ENCODE peak calls at places on chromosome 6, in ten cellular contexts. D is breast epithelium, K is suprapubic skin, J is H1, M is transverse colon, C is prostate gland, O is HCT116, E is K562, U is GM12878, P is esophagus muscularis mucosa. Z is an unnamed sample.

GRCh38 chr6:109454483-109455160 is 950 bp downstream of the MICAL1 start:
- DNase-seq in D (no peak), K (peak), J (no peak), M (peak), C (no peak), O (no peak), E (no peak), U (peak), P (no peak), Z (peak)

GRCh38 chr6:30556006-30556713 is at the start of gene GNL1:
- DNase-seq in D (peak), K (peak), J (peak), M (peak), C (peak), O (peak), E (peak), U (peak), P (peak), Z (peak)

GRCh38 chr6:41306187-41306854 is 19.8 kb upstream of the TREM1 start:
- DNase-seq in D (no peak), K (no peak), J (no peak), M (peak), C (peak), O (peak), E (peak), U (no peak), P (no peak), Z (peak)

GRCh38 chr6:47446974-47447373 is 30.6 kb upstream of the CD2AP start:
- DNase-seq in D (no peak), K (no peak), J (no peak), M (no peak), C (no peak), O (no peak), E (no peak), U (no peak), P (no peak), Z (no peak)

GRCh38 chr6:116217069-116217468 is 36.8 kb downstream of the TSPYL4 start:
- DNase-seq in D (no peak), K (no peak), J (no peak), M (no peak), C (no peak), O (peak), E (peak), U (no peak), P (no peak), Z (no peak)

GRCh38 chr6:92292067-92292466 is 1127.3 kb downstream of the EPHA7 start:
- DNase-seq in D (no peak), K (no peak), J (no peak), M (no peak), C (no peak), O (no peak), E (no peak), U (no peak), P (no peak), Z (no peak)

GRCh38 chr6:69584913-69585729 is 211.7 kb downstream of the LMBRD1 start:
- DNase-seq in D (no peak), K (no peak), J (no peak), M (no peak), C (no peak), O (no peak), E (no peak), U (peak), P (no peak), Z (no peak)

GRCh38 chr6:33905081-33905609 is 101.3 kb upstream of the MLN start:
- DNase-seq in D (no peak), K (no peak), J (no peak), M (no peak), C (no peak), O (no peak), E (peak), U (peak), P (no peak), Z (no peak)

GRCh38 chr6:21158873-21159272 is 434.7 kb upstream of the SOX4 start:
- DNase-seq in D (no peak), K (no peak), J (no peak), M (no peak), C (no peak), O (no peak), E (no peak), U (peak), P (no peak), Z (no peak)

GRCh38 chr6:21187485-21187884 is 406.1 kb upstream of the SOX4 start:
- DNase-seq in D (no peak), K (no peak), J (no peak), M (no peak), C (no peak), O (no peak), E (no peak), U (no peak), P (no peak), Z (no peak)

GRCh38 chr6:106886922-106887797 is 87.4 kb downstream of the CD24 start:
- DNase-seq in D (no peak), K (no peak), J (no peak), M (no peak), C (no peak), O (no peak), E (peak), U (no peak), P (no peak), Z (no peak)

GRCh38 chr6:36198986-36199385 is 2.4 kb downstream of the BRPF3 start:
- DNase-seq in D (no peak), K (no peak), J (no peak), M (no peak), C (no peak), O (no peak), E (no peak), U (no peak), P (peak), Z (no peak)

DNA sequence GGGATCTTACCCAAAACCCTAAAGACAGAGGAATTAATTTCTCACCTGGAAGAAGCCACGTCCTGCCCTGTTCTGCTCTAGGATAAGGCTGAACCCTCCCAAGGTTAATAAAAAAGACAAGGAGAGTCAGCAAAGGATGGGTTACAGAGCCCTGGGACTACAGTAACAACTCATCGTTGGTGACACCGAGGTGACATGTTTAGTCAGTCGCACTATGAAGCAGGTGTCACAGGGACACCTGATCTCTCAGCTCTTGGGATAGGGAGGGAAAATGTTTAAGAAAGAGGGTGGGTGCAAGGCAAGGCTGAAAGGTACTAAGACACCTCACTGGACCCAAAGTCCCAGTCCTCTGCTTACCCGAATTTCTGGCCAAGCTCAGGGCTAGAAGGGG is 598 bp downstream of the MOCS1 start:
- DNase-seq in D (no peak), K (no peak), J (no peak), M (no peak), C (no peak), O (no peak), E (no peak), U (no peak), P (no peak), Z (no peak)
- H3K27ac ChIP-seq in D (peak), K (peak), J (no peak), M (peak), C (peak), O (no peak), E (no peak), U (no peak), P (peak), Z (peak)

DNA sequence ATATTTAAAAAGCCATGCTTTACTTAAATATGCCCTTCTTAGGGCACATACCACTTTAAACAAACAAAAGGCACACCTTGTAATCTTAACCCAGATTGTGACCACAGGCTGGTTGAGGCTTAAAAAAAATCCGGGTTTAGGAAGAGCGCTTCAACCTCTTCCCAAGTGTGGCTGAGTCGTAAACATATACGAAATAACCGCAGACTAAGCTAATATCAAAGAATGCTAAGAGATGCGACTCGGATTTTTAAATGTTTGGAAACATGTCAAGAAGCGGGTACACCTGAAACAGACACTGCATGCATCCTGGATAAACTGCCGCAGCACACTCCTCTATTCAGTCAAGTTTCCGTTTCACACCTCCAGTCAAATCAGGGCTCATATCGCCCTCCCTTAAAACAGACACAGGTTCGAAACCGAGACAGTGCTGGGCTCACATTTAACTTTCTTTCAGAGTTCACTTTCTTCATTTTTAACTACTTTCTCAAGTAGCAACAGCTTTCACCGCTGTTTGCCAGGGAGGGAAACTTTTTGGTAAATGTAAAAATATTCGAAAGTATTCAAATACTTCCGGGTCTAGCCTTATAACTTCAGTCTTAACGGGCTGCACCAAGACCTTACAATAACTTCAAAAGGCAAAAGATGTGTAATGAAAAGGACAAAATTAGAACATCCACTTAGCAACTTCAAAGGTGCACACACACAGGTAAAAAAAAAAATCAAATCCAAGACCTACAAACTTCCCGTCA is 1.3 kb downstream of the DEK start:
- DNase-seq in D (no peak), K (no peak), J (no peak), M (no peak), C (no peak), O (no peak), E (peak), U (peak), P (no peak), Z (no peak)
- TF ChIP-seq POLR2AphosphoS5 in D (no peak), K (no peak), J (no peak), M (no peak), C (no peak), O (peak), E (no peak), U (peak), P (no peak), Z (no peak)

DNA sequence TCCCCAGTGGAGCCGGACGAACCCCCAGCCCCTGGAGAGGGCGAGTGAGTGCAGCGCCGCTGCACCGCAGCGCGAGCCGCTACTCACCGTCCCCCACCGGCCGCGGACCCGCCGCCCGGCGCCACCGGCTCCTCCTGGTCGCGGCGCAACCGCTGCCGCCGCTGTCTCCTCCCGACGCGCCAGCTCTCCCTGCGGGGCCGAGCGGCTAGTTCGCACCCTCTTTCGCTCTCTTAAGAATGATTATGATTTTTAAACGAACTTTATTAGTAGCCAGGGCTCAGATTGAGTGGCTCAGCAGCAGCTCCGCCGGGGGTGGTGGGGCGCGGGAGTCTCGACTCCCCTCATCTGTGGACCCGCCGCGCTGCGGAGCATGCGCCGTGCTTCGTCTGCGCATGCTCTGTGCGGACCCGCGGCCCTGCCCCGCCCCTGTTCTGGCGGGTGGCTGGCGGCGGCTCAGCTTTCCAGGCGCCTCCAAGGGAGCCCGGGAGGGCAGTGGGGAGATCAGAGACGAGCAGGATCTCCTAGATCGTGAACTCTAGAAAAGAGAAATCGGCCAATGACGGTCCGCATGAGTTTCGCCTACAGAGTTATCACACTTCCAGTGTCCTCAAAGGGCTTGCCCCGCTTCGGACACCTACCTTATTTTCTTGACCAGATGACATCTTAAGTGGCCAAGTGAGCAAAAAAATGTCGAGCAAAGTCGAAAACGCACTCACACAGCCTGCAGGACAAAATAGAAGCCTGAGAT is at the start of gene RAB23:
- DNase-seq in D (peak), K (peak), J (peak), M (peak), C (peak), O (peak), E (peak), U (peak), P (peak), Z (peak)
- TF ChIP-seq POLR2A in D (peak), K (peak), J (peak), M (peak), C (peak), O (peak), E (peak), U (peak), P (peak), Z (no peak)

DNA sequence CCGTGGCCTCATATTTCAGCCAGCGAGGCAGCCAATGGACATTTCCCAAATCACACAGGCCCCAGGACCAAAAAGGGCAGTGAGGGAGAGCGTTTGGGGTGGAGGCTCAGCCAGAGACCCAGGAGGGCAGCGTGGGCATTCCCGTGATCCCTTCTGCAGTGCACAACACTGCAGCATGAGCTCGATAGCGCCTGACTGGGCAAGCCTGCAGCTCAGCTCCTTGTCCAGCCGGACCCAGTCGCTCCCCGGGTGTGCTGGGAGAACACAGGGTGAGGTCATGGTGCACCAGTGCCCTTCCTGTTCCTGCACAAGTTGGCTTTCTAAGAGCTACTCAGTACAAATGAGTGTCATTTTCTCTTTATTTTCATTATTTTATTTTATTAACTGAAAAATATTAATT is 5.9 kb downstream of the TTLL2 start:
- DNase-seq in D (no peak), K (no peak), J (no peak), M (no peak), C (no peak), O (no peak), E (no peak), U (no peak), P (no peak), Z (no peak)
- H3K27ac ChIP-seq in D (no peak), K (no peak), J (no peak), M (no peak), C (no peak), O (no peak), E (no peak), U (no peak), P (no peak), Z (no peak)

DNA sequence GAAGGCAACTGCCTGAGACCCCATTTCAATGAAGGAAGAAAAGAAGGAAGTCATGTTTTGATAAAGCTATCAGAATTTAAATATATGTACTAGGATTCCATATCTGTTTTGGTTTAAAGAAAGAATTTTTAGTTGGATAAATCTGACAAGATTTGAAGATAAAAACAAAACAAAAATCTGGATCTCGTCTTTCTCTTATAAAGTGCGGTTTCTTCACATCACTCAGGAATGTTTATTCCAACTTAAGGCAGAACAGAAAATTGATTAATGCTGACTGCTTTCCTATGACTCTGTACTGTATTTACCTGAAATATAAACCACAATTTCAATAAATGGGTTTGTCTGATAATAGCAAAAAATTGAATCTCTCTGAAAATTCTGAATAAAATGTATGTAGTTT is 439.7 kb downstream of the RFPL4B start:
- DNase-seq in D (no peak), K (no peak), J (no peak), M (no peak), C (no peak), O (no peak), E (no peak), U (no peak), P (no peak), Z (no peak)
- TF ChIP-seq POLR2AphosphoS5 in D (no peak), K (no peak), J (no peak), M (no peak), C (no peak), O (no peak), E (no peak), U (no peak), P (no peak), Z (no peak)

DNA sequence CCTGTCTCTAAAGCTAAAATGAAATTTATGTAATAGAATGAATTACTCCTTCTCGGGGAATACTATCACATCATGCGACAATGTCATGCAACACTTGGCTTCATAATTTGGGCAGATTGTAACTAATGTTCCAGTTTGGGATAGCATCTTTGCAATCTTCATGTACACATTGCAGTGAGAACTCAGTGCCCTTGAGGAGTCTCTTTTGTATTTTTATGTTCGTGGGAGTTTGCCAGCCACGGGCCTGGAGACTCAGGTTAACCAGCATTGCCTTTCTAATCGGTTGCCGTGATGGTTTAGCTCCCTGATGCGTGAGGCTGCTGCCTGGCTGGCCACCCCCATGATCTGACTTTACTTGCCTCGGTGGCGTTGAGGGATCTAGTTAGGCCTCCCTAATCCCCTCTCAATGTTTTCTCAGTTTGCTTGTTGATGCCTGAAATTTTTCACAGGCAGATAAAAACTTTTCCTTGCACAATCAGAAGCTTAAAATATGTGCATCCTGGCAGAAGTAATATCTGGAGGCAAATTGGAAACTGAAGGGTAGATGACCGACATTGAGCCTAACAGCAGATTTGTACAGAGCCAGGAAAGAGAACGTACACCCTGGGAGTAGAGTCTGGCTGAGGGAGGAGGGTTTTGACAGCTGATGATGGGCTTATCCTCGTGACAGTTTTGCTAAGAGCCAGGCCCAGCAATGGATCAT is 2.4 kb downstream of the GMPR start:
- DNase-seq in D (no peak), K (no peak), J (no peak), M (no peak), C (no peak), O (no peak), E (peak), U (no peak), P (no peak), Z (no peak)
- TF ChIP-seq POLR2A in D (no peak), K (no peak), J (no peak), M (no peak), C (no peak), O (no peak), E (no peak), U (no peak), P (no peak), Z (no peak)

GRCh38 chr6:151451950-151452749 is at the start of gene RMND1:
- DNase-seq in D (peak), K (peak), J (peak), M (peak), C (peak), O (peak), E (peak), U (peak), P (peak), Z (peak)
- H3K27ac ChIP-seq in D (peak), K (peak), J (peak), M (peak), C (peak), O (peak), E (peak), U (peak), P (peak), Z (peak)

Z was measured in stomach.